ENCODE peak calls at places on chromosomes 4 and X, in five cellular contexts. E is kidney epithelial cell, U is body of pancreas, I is psoas muscle, G is left ventricle myocardium inferior. W is an unnamed sample.
A peak's percentile ranks its signal among the peaks of the same experiment; 100 is the strongest.

GRCh38 chrX:50971390-50971789 is 60.9 kb downstream of the BMP15 start:
- DNase-seq in E (peak; percentile 39), U (no peak), I (no peak), G (no peak), W (no peak)

GRCh38 chrX:74449322-74449936 is 28.1 kb downstream of the SLC16A2 start:
- DNase-seq in E (peak; percentile 12), U (peak; percentile 38), I (no peak), G (no peak), W (peak; percentile 48)

GRCh38 chr4:56683455-56683854 is 2.4 kb upstream of the HOPX start:
- DNase-seq in E (no peak), U (no peak), I (no peak), G (no peak), W (no peak)

GRCh38 chr4:159487284-159487747 is 384.4 kb downstream of the RAPGEF2 start:
- DNase-seq in E (peak; percentile 14), U (peak; percentile 63), I (peak; percentile 17), G (no peak), W (peak; percentile 78)

GRCh38 chrX:136200466-136200865 is 50.7 kb downstream of the MAP7D3 start:
- DNase-seq in E (no peak), U (no peak), I (no peak), G (no peak), W (peak; percentile 33)

GRCh38 chrX:148310402-148311200 is 189.8 kb upstream of the AFF2 start:
- DNase-seq in E (no peak), U (no peak), I (no peak), G (no peak), W (no peak)

GRCh38 chrX:37871626-37872302 is 24.4 kb upstream of the DYNLT3 start:
- DNase-seq in E (peak; percentile 62), U (no peak), I (peak; percentile 17), G (peak; percentile 11), W (peak; percentile 85)

GRCh38 chrX:23937100-23937499 is 29.3 kb downstream of the CXorf58 start:
- DNase-seq in E (no peak), U (no peak), I (no peak), G (no peak), W (no peak)

GRCh38 chr4:148261861-148262260 is 180.4 kb downstream of the NR3C2 start:
- DNase-seq in E (peak; percentile 69), U (no peak), I (no peak), G (no peak), W (peak; percentile 11)

GRCh38 chrX:50680990-50681389 is 133.0 kb downstream of the SHROOM4 start:
- DNase-seq in E (no peak), U (peak; percentile 10), I (no peak), G (no peak), W (no peak)

GRCh38 chrX:9285342-9285771 is 179.5 kb upstream of the TBL1X start:
- DNase-seq in E (no peak), U (no peak), I (no peak), G (no peak), W (no peak)

GRCh38 chr4:76753814-76754213 is 144.1 kb downstream of the SOWAHB start:
- DNase-seq in E (peak; percentile 81), U (no peak), I (no peak), G (no peak), W (no peak)

GRCh38 chr4:98661356-98662054 is 3.1 kb upstream of the TSPAN5 start:
- DNase-seq in E (no peak), U (no peak), I (no peak), G (no peak), W (no peak)

GRCh38 chr4:152257601-152258066 is 278.3 kb downstream of the FBXW7 start:
- DNase-seq in E (no peak), U (no peak), I (no peak), G (no peak), W (no peak)

GRCh38 chrX:136353519-136354095 is 52.8 kb downstream of the ADGRG4 start:
- DNase-seq in E (no peak), U (no peak), I (no peak), G (no peak), W (no peak)

GRCh38 chrX:149312936-149313432 is 192.1 kb downstream of the IDS start:
- DNase-seq in E (no peak), U (no peak), I (no peak), G (no peak), W (no peak)

GRCh38 chr4:8742546-8742945 is 129.1 kb downstream of the HMX1 start:
- DNase-seq in E (no peak), U (no peak), I (no peak), G (no peak), W (no peak)

GRCh38 chr4:40995850-40996249 is 218.5 kb downstream of the APBB2 start:
- DNase-seq in E (peak; percentile 9), U (no peak), I (no peak), G (no peak), W (peak; percentile 31)

GRCh38 chrX:40373025-40373424 is 207.7 kb upstream of the ATP6AP2 start:
- DNase-seq in E (no peak), U (no peak), I (no peak), G (no peak), W (no peak)

GRCh38 chr4:126396121-126396520 is 1081.4 kb downstream of the FAT4 start:
- DNase-seq in E (no peak), U (no peak), I (no peak), G (no peak), W (no peak)

GRCh38 chr4:157558016-157558415 is 337.5 kb downstream of the GRIA2 start:
- DNase-seq in E (no peak), U (no peak), I (no peak), G (no peak), W (no peak)

GRCh38 chr4:164779811-164780216 is 25.9 kb downstream of the SMIM31 start:
- DNase-seq in E (no peak), U (peak; percentile 41), I (no peak), G (no peak), W (peak; percentile 46)

GRCh38 chr4:40581254-40582140 is 48.2 kb downstream of the RBM47 start:
- DNase-seq in E (no peak), U (no peak), I (no peak), G (no peak), W (no peak)

GRCh38 chr4:10576236-10576635 is 108.3 kb downstream of the CLNK start:
- DNase-seq in E (no peak), U (no peak), I (no peak), G (no peak), W (no peak)

GRCh38 chrX:136867518-136867917 is 13.0 kb downstream of the RBMX start:
- DNase-seq in E (no peak), U (no peak), I (no peak), G (no peak), W (no peak)

GRCh38 chr4:122612540-122612939 is 8.3 kb downstream of the IL21 start:
- DNase-seq in E (no peak), U (no peak), I (no peak), G (no peak), W (no peak)

GRCh38 chr4:26077840-26078239 is 163.8 kb downstream of the SMIM20 start:
- DNase-seq in E (no peak), U (peak; percentile 74), I (no peak), G (no peak), W (no peak)

GRCh38 chr4:150078041-150078995 is at the start of gene DCLK2:
- DNase-seq in E (peak; percentile 32), U (peak; percentile 80), I (peak; percentile 82), G (peak; percentile 88), W (peak; percentile 69)
- H3K4me3 ChIP-seq in E (peak within 1 kb of the TSS; percentile 56), U (peak within 1 kb of the TSS; percentile 75), I (peak within 1 kb of the TSS; percentile 77), G (peak within 1 kb of the TSS; percentile 77), W (peak within 1 kb of the TSS; percentile 63)

GRCh38 chr4:140213736-140214135 is 59.8 kb upstream of the MAML3 start:
- DNase-seq in E (no peak), U (no peak), I (no peak), G (no peak), W (no peak)

GRCh38 chr4:140212646-140213045 is 58.7 kb upstream of the MAML3 start:
- DNase-seq in E (no peak), U (no peak), I (no peak), G (no peak), W (no peak)

GRCh38 chr4:140211693-140212092 is 57.7 kb upstream of the MAML3 start:
- DNase-seq in E (no peak), U (no peak), I (no peak), G (no peak), W (no peak)

GRCh38 chr4:140212171-140212570 is 58.2 kb upstream of the MAML3 start:
- DNase-seq in E (no peak), U (no peak), I (no peak), G (no peak), W (no peak)

DNA sequence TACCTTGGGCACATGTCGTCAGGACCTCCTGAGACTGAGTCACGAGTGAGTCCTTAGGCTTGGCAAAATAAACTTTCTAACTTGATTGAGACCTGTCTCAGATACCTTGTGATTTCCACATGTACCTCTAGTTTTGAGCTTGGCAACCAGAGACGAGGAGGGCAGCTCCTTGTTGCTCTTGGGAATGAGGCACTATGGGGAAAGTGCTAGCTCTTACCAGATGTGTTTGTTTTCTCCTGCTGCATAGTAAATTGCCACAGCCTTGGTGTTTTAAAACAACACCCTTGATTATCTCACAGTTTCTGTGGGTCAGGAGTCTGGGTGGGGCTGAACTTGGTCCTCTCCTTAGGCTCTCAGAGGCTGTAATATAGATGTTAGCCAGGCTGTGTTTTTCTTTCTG is 59.1 kb upstream of the MAML3 start:
- DNase-seq in E (no peak), U (no peak), I (no peak), G (no peak), W (no peak)
- TF ChIP-seq CTCF in E (no peak), U (no peak), I (no peak), G (no peak), W (no peak)

GRCh38 chrX:12988797-12989196 is 13.9 kb downstream of the TMSB4X start:
- DNase-seq in E (no peak), U (peak; percentile 72), I (no peak), G (no peak), W (no peak)
- H3K4me3 ChIP-seq in E (no peak overlapping the region), U (no peak overlapping the region), I (no peak overlapping the region), G (no peak overlapping the region), W (no peak overlapping the region)

GRCh38 chrX:118779581-118779980 is 44.0 kb upstream of the ZCCHC12 start:
- DNase-seq in E (no peak), U (no peak), I (no peak), G (no peak), W (no peak)
- TF ChIP-seq CTCF in E (no peak), U (no peak), I (no peak), G (no peak), W (no peak)

GRCh38 chrX:103475381-103475780 is 43.9 kb downstream of the RAB40A start:
- DNase-seq in E (no peak), U (no peak), I (no peak), G (no peak), W (no peak)
- H3K4me3 ChIP-seq in E (no peak overlapping the region), U (no peak overlapping the region), I (no peak overlapping the region), G (no peak overlapping the region), W (no peak overlapping the region)

GRCh38 chr4:128809477-128810330 is at the start of gene JADE1:
- DNase-seq in E (peak; percentile 71), U (peak; percentile 96), I (peak; percentile 88), G (peak; percentile 91), W (peak; percentile 93)
- TF ChIP-seq CTCF in E (peak; percentile 73), U (peak; percentile 86), I (no peak), G (peak; percentile 64), W (peak; percentile 43)

DNA sequence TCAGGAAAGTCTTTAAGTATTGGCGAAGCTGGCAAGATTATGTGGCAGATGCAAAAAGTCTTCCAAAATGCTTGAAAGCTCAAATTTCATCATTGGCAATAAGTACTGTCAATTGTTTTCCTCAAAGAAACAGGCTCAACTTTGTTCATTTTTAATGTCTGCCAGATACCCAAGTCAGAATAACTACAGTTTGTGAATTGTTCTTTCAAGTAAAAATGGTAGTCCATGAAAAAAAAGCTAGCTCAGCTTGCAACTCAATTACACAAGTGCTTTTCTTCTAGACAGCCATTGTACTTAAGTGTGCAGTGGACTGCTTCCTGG is 70.5 kb downstream of the AFF1 start:
- DNase-seq in E (no peak), U (no peak), I (no peak), G (no peak), W (no peak)
- H3K4me3 ChIP-seq in E (no peak overlapping the region), U (no peak overlapping the region), I (peak overlapping the region; percentile 87), G (peak overlapping the region; percentile 85), W (no peak overlapping the region)

W was measured in astrocyte of the cerebellum.